ENCODE peak calls at places on chromosomes 7 and 10, in seven cellular contexts. C is prostate gland, I is adrenal gland, V is uterus, D is spleen, K is hepatocyte, S is AG04450. A is an unnamed sample.

GRCh38 chr10:106711313-106711906 is 453.1 kb downstream of the SORCS1 start:
- DNase-seq in K (peak), D (no peak), C (no peak), S (no peak), I (peak), V (no peak), A (peak)

GRCh38 chr7:123569352-123569999 is 11.9 kb upstream of the NDUFA5 start:
- DNase-seq in K (no peak), I (no peak), D (no peak), C (no peak), S (no peak), V (no peak), A (no peak)

GRCh38 chr10:122054046-122055025 is 65.4 kb downstream of the TACC2 start:
- DNase-seq in I (peak), V (peak), D (peak), K (peak), C (no peak), S (no peak), A (peak)

GRCh38 chr7:155538293-155538692 is 8.1 kb downstream of the CNPY1 start:
- DNase-seq in I (no peak), C (no peak), D (no peak), V (no peak), K (no peak), S (no peak), A (no peak)

GRCh38 chr10:106242301-106242700 is 922.2 kb downstream of the SORCS1 start:
- DNase-seq in S (no peak), K (no peak), I (no peak), C (no peak), D (no peak), V (no peak), A (no peak)

GRCh38 chr7:129073738-129074137 is 18.8 kb upstream of the TNPO3 start:
- DNase-seq in V (no peak), K (no peak), C (no peak), I (no peak), D (no peak), S (no peak), A (no peak)

GRCh38 chr10:44513592-44513991 is 128.7 kb upstream of the CXCL12 start:
- DNase-seq in I (no peak), C (no peak), D (no peak), S (no peak), V (peak), K (no peak), A (no peak)

GRCh38 chr10:119509909-119510451 is 32.5 kb downstream of the RGS10 start:
- DNase-seq in K (no peak), S (no peak), I (peak), V (peak), C (peak), D (peak), A (peak)

GRCh38 chr10:72659694-72660093 is 32.2 kb upstream of the MCU start:
- DNase-seq in I (peak), V (no peak), D (no peak), K (no peak), C (no peak), S (no peak), A (no peak)

GRCh38 chr10:24272374-24272773 is 63.4 kb downstream of the KIAA1217 start:
- DNase-seq in D (no peak), V (no peak), C (no peak), I (no peak), K (no peak), S (no peak), A (no peak)

GRCh38 chr10:93501650-93502049 is 5.2 kb downstream of the CEP55 start:
- DNase-seq in S (no peak), V (no peak), I (no peak), D (no peak), C (no peak), K (no peak), A (no peak)

GRCh38 chr10:123148414-123149161 is 652 bp downstream of the HMX2 start:
- DNase-seq in S (no peak), C (no peak), I (no peak), K (no peak), D (peak), V (peak), A (no peak)

GRCh38 chr10:106285199-106285598 is 879.3 kb downstream of the SORCS1 start:
- DNase-seq in I (no peak), C (no peak), S (no peak), D (no peak), V (no peak), K (no peak), A (no peak)

GRCh38 chr7:31443457-31443856 is 70.4 kb upstream of the ITPRID1 start:
- DNase-seq in V (no peak), K (peak), D (no peak), I (no peak), C (no peak), S (no peak), A (peak)

GRCh38 chr10:36765777-36766176 is 359.6 kb upstream of the ANKRD30A start:
- DNase-seq in I (no peak), K (no peak), C (no peak), S (peak), D (no peak), V (no peak), A (no peak)

GRCh38 chr10:96044686-96045085 is 1.3 kb downstream of the CCNJ start:
- DNase-seq in V (no peak), S (no peak), I (no peak), C (no peak), D (no peak), K (peak), A (peak)

GRCh38 chr7:47581821-47582747 is at the start of gene TNS3:
- DNase-seq in D (peak), I (no peak), C (no peak), S (no peak), K (peak), V (peak), A (peak)

DNA sequence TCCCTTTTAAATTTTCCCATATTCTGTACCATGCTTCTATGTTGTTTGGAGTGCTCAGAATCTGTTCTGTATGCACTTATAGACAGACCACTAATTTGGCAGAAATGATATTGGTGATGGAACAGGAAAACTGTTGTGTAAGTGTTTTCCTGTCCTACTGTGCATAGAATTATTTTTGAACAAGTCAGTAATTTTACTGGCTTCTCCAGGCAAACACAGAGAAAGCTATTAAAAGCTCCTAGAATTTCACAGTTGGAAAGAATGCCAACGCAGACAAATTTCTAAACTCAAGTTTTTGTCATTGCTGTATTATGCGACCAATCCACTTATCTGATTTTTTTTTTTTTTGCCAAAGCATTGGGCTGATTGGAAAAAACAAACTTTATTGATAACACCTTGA is 55.7 kb downstream of the ANKMY2 start:
- DNase-seq in K (no peak), S (no peak), I (no peak), D (no peak), V (no peak), C (no peak), A (no peak)
- H3K27ac ChIP-seq in K (peak), S (no peak), I (no peak), D (no peak), V (no peak), C (no peak), A (no peak)

GRCh38 chr10:110174201-110174600 is 33.2 kb upstream of the MXI1 start:
- DNase-seq in K (no peak), D (no peak), S (no peak), C (no peak), I (no peak), V (no peak), A (no peak)
- TF ChIP-seq CTCF in K (no peak), D (no peak), S (no peak), C (no peak), I (no peak), V (no peak), A (no peak)

GRCh38 chr7:134085315-134085714 is 41.8 kb upstream of the LRGUK start:
- DNase-seq in K (no peak), D (no peak), S (no peak), C (no peak), V (no peak), I (no peak), A (no peak)

GRCh38 chr7:134086998-134087735 is 40.0 kb upstream of the LRGUK start:
- DNase-seq in V (no peak), S (no peak), K (no peak), C (no peak), D (no peak), I (no peak), A (no peak)

GRCh38 chr7:134084488-134085144 is 42.5 kb upstream of the LRGUK start:
- DNase-seq in D (no peak), C (no peak), V (no peak), I (no peak), S (no peak), K (no peak), A (no peak)

GRCh38 chr7:134081695-134082094 is 45.4 kb upstream of the LRGUK start:
- DNase-seq in V (no peak), K (no peak), C (no peak), S (no peak), I (no peak), D (no peak), A (no peak)

GRCh38 chr7:134083766-134084487 is 43.2 kb upstream of the LRGUK start:
- DNase-seq in V (no peak), D (no peak), C (no peak), S (no peak), I (no peak), K (peak), A (peak)
- H3K27ac ChIP-seq in V (no peak), D (no peak), C (no peak), S (no peak), I (peak), K (no peak), A (no peak)

DNA sequence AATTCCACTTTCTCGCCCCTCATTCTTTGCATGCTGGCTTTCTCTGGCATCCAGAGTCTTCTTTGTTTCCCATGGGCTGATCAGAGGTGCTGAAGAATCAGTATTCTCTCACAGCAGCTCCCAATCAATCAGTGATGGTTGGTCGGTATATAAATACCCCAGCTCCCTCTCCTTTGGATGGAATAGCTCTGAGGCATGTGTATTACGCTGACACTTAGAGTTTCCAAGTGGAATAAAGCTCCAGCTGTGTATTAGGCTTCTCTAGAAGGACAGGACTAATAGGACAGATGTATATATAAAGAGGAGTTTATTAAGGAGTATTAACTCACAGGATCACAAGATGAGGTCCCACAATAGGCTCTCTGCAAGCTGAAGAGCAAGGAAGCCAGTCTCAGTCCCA is 218.3 kb upstream of the GRB10 start:
- DNase-seq in D (no peak), S (no peak), K (no peak), C (no peak), V (no peak), I (no peak), A (no peak)
- TF ChIP-seq CTCF in D (no peak), S (peak), K (peak), C (no peak), V (no peak), I (no peak), A (no peak)

DNA sequence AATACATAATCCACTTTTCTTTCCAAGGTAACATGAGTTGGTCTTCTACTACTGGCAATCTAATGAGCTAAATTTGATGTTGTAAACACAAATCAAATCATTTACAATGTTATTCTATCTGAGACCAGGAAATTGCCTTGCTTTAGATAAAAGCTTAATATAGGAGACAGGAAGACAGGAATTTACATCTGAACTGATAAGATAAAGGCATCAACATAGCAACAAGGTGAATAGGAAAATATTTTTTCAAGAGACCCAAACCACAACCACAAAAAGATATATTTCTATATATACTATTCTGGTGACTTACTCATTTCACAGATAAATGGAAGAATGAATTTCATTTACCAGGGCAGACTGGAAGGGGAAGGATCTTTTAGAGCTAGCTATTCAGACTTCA is 46.3 kb upstream of the CALCR start:
- DNase-seq in D (no peak), V (no peak), S (no peak), C (no peak), I (no peak), K (no peak), A (no peak)
- H3K27ac ChIP-seq in D (no peak), V (no peak), S (no peak), C (no peak), I (no peak), K (no peak), A (no peak)

DNA sequence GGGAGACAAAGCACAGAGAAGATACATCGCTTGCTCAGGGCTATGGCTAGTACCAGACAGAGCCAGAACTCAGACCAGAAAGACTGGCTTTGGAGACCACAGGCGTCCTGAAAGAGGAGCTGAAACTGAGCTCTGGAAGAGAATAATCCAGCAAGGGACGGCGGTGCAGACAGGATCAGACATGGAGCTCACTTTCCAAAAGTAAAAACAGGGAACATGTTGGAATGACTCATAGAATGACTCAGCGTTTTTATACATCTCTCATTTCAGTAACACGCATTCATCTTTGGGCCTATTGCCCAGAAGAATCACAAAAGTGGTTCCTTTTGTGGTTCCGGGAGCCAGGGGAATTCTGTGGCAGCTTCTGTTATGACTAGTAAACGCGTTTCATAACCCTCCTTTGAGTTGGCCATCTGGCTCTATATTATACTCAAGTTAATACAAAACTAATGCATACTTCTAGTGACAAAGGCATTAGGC is 37.2 kb downstream of the PLEKHS1 start:
- DNase-seq in S (peak), C (peak), I (no peak), V (peak), D (no peak), K (peak), A (peak)
- TF ChIP-seq CTCF in S (no peak), C (no peak), I (no peak), V (no peak), D (no peak), K (no peak), A (no peak)

DNA sequence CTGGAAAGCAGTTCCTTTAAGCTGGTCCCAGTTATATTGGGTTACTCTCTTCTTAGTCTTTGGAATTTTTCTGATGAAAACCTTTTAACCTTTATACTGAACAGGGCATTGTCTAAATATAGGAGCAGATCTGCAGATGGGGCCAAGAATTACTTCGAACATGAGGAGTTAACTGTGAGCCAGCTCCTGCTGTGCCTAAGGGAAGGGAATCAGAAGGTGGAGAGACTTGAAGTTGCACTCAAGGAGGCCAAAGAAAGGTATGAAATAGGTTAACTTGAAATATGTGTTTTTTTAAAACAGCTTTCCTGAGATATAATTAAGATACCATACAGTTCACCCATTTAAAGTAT is 18.8 kb downstream of the OPTN start:
- DNase-seq in C (no peak), K (no peak), D (no peak), S (no peak), V (no peak), I (no peak), A (no peak)
- H3K27ac ChIP-seq in C (no peak), K (no peak), D (peak), S (no peak), V (no peak), I (no peak), A (no peak)

GRCh38 chr10:68353537-68353936 is 20.8 kb upstream of the PBLD start:
- DNase-seq in V (no peak), C (no peak), D (no peak), K (no peak), I (no peak), S (no peak), A (no peak)

GRCh38 chr10:68345621-68346020 is 12.9 kb upstream of the PBLD start:
- DNase-seq in D (no peak), K (no peak), S (no peak), C (no peak), I (no peak), V (no peak), A (no peak)

GRCh38 chr10:68342909-68343516 is 10.3 kb upstream of the PBLD start:
- DNase-seq in D (no peak), I (no peak), V (no peak), K (no peak), S (no peak), C (no peak), A (no peak)

GRCh38 chr10:68346774-68347173 is 14.0 kb upstream of the PBLD start:
- DNase-seq in D (no peak), S (no peak), V (no peak), C (no peak), I (no peak), K (no peak), A (no peak)

GRCh38 chr10:68348265-68348741 is 15.6 kb upstream of the PBLD start:
- DNase-seq in D (no peak), S (no peak), K (peak), C (no peak), I (peak), V (no peak), A (peak)
- TF ChIP-seq CTCF in D (peak), S (peak), K (peak), C (peak), I (peak), V (peak), A (peak)

GRCh38 chr10:103492655-103493261 is 747 bp upstream of the NEURL1 start:
- DNase-seq in V (no peak), D (no peak), K (no peak), S (no peak), I (no peak), C (no peak), A (no peak)
- H3K27ac ChIP-seq in V (peak), D (no peak), K (peak), S (no peak), I (peak), C (no peak), A (no peak)

DNA sequence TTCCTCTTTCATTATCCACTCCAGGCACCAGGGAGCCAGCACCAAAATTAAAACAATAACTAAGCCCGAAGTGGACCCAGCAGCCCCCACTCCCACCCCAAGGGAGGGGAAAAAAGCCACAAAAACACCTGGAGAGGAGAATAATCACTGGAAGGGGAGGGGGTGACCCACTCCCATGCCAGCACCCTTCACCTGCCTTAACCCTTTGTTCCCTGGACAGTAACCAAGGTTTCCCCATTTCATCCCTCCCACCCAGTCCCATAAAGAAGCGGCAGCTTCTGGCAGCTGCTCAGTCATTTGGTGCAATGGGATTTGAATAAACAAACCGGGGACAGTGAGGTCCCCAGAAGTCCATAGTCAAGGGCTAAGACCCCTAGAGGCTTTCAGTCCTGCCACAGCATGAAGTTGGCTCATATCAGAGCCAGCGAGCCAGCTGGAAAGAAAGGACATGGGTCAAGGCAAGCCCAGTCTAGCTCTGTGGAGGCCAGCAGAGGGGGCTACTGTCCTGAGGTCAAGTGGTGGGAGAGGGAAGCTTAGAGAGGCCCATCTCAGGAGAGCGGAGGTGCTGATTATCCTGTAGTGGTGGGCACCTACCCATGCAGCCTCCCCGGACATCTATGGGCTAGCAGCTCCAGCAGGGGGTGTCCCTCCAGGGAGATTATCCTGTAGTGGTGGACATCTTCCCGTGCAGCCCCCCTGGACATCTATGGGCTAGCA is 58.8 kb upstream of the LBX1 start:
- DNase-seq in D (no peak), V (no peak), K (no peak), I (peak), S (no peak), C (no peak), A (no peak)
- TF ChIP-seq CTCF in D (no peak), V (no peak), K (peak), I (no peak), S (peak), C (no peak), A (no peak)